ENCODE peak calls at places on chromosomes 6 and 20, in seven cellular contexts. One of them, this sample, is unnamed.

GRCh38 chr20:24289737-24290481 is 179.5 kb upstream of the SYNDIG1 start:
- DNase-seq in HepG2: no peak
- DNase-seq in GM12878: no peak
- DNase-seq in HCT116: no peak
- DNase-seq in K562: no peak
- DNase-seq in SK-N-SH: no peak
- DNase-seq in H1: no peak
- DNase-seq in this sample: no peak

GRCh38 chr6:121748376-121748775 is 312.9 kb downstream of the GJA1 start:
- DNase-seq in HepG2: no peak
- DNase-seq in GM12878: no peak
- DNase-seq in HCT116: no peak
- DNase-seq in K562: no peak
- DNase-seq in SK-N-SH: no peak
- DNase-seq in H1: no peak
- DNase-seq in this sample: no peak

GRCh38 chr6:53718597-53719460 is 53.3 kb upstream of the KLHL31 start:
- DNase-seq in HepG2: peak
- DNase-seq in GM12878: peak
- DNase-seq in HCT116: peak
- DNase-seq in K562: peak
- DNase-seq in SK-N-SH: peak
- DNase-seq in H1: no peak
- DNase-seq in this sample: peak

GRCh38 chr6:6494677-6495076 is 93.8 kb upstream of the LY86 start:
- DNase-seq in HepG2: peak
- DNase-seq in GM12878: peak
- DNase-seq in HCT116: peak
- DNase-seq in K562: peak
- DNase-seq in SK-N-SH: peak
- DNase-seq in H1: peak
- DNase-seq in this sample: peak

GRCh38 chr20:44231713-44232468 is 15.2 kb upstream of the GDAP1L1 start:
- DNase-seq in HepG2: peak
- DNase-seq in GM12878: no peak
- DNase-seq in HCT116: no peak
- DNase-seq in K562: no peak
- DNase-seq in SK-N-SH: no peak
- DNase-seq in H1: no peak
- DNase-seq in this sample: no peak

GRCh38 chr6:122365775-122366403 is 33.6 kb upstream of the HSF2 start:
- DNase-seq in HepG2: peak
- DNase-seq in GM12878: no peak
- DNase-seq in HCT116: no peak
- DNase-seq in K562: no peak
- DNase-seq in SK-N-SH: no peak
- DNase-seq in H1: no peak
- DNase-seq in this sample: no peak

GRCh38 chr20:48632017-48632824 is 195.6 kb downstream of the PREX1 start:
- DNase-seq in HepG2: no peak
- DNase-seq in GM12878: no peak
- DNase-seq in HCT116: no peak
- DNase-seq in K562: no peak
- DNase-seq in SK-N-SH: no peak
- DNase-seq in H1: no peak
- DNase-seq in this sample: no peak

GRCh38 chr6:152173321-152173720 is 365.8 kb downstream of the ESR1 start:
- DNase-seq in HepG2: no peak
- DNase-seq in GM12878: no peak
- DNase-seq in HCT116: no peak
- DNase-seq in K562: no peak
- DNase-seq in SK-N-SH: no peak
- DNase-seq in H1: no peak
- DNase-seq in this sample: no peak

GRCh38 chr6:119172813-119173212 is 94.3 kb upstream of the FAM184A start:
- DNase-seq in HepG2: peak
- DNase-seq in GM12878: no peak
- DNase-seq in HCT116: peak
- DNase-seq in K562: no peak
- DNase-seq in SK-N-SH: no peak
- DNase-seq in H1: no peak
- DNase-seq in this sample: no peak

GRCh38 chr6:131867744-131868143 is 59.9 kb downstream of the ENPP1 start:
- DNase-seq in HepG2: peak
- DNase-seq in GM12878: no peak
- DNase-seq in HCT116: no peak
- DNase-seq in K562: no peak
- DNase-seq in SK-N-SH: no peak
- DNase-seq in H1: no peak
- DNase-seq in this sample: no peak

GRCh38 chr20:63652192-63652980 is 838 bp downstream of the STMN3 start:
- DNase-seq in HepG2: peak
- DNase-seq in GM12878: no peak
- DNase-seq in HCT116: no peak
- DNase-seq in K562: peak
- DNase-seq in SK-N-SH: peak
- DNase-seq in H1: peak
- DNase-seq in this sample: no peak

GRCh38 chr20:57941572-57942381 is 232.0 kb upstream of the PMEPA1 start:
- DNase-seq in HepG2: no peak
- DNase-seq in GM12878: no peak
- DNase-seq in HCT116: no peak
- DNase-seq in K562: no peak
- DNase-seq in SK-N-SH: peak
- DNase-seq in H1: no peak
- DNase-seq in this sample: no peak

GRCh38 chr20:58991720-58992119 is 10.7 kb downstream of the NELFCD start:
- DNase-seq in HepG2: peak
- DNase-seq in GM12878: no peak
- DNase-seq in HCT116: no peak
- DNase-seq in K562: no peak
- DNase-seq in SK-N-SH: no peak
- DNase-seq in H1: no peak
- DNase-seq in this sample: no peak

GRCh38 chr6:16483315-16483875 is 245.0 kb downstream of the GMPR start:
- DNase-seq in HepG2: no peak
- DNase-seq in GM12878: no peak
- DNase-seq in HCT116: no peak
- DNase-seq in K562: no peak
- DNase-seq in SK-N-SH: no peak
- DNase-seq in H1: no peak
- DNase-seq in this sample: no peak

GRCh38 chr6:136739071-136739470 is 53.2 kb downstream of the MAP3K5 start:
- DNase-seq in HepG2: no peak
- DNase-seq in GM12878: no peak
- DNase-seq in HCT116: no peak
- DNase-seq in K562: no peak
- DNase-seq in SK-N-SH: no peak
- DNase-seq in H1: no peak
- DNase-seq in this sample: no peak

GRCh38 chr6:166046232-166046631 is 121.4 kb downstream of the TBXT start:
- DNase-seq in HepG2: no peak
- DNase-seq in GM12878: no peak
- DNase-seq in HCT116: no peak
- DNase-seq in K562: no peak
- DNase-seq in SK-N-SH: no peak
- DNase-seq in H1: no peak
- DNase-seq in this sample: no peak

GRCh38 chr20:53142225-53142624 is 170.1 kb downstream of the TSHZ2 start:
- DNase-seq in HepG2: peak
- DNase-seq in GM12878: no peak
- DNase-seq in HCT116: no peak
- DNase-seq in K562: peak
- DNase-seq in SK-N-SH: no peak
- DNase-seq in H1: no peak
- DNase-seq in this sample: no peak
- TF ChIP-seq JUND in HepG2: no peak
- TF ChIP-seq JUND in GM12878: no peak
- TF ChIP-seq JUND in HCT116: no peak
- TF ChIP-seq JUND in K562: no peak
- TF ChIP-seq JUND in SK-N-SH: no peak
- TF ChIP-seq JUND in H1: no peak
- TF ChIP-seq JUND in this sample: no peak

GRCh38 chr6:32882879-32883250 is 28.9 kb downstream of the PSMB9 start:
- DNase-seq in HepG2: no peak
- DNase-seq in GM12878: no peak
- DNase-seq in HCT116: no peak
- DNase-seq in K562: no peak
- DNase-seq in SK-N-SH: no peak
- DNase-seq in H1: no peak
- DNase-seq in this sample: no peak

GRCh38 chr6:32886674-32887383 is 32.8 kb downstream of the PSMB9 start:
- DNase-seq in HepG2: no peak
- DNase-seq in GM12878: no peak
- DNase-seq in HCT116: no peak
- DNase-seq in K562: no peak
- DNase-seq in SK-N-SH: no peak
- DNase-seq in H1: no peak
- DNase-seq in this sample: peak

GRCh38 chr6:32888576-32888975 is 34.6 kb downstream of the PSMB9 start:
- DNase-seq in HepG2: no peak
- DNase-seq in GM12878: no peak
- DNase-seq in HCT116: no peak
- DNase-seq in K562: no peak
- DNase-seq in SK-N-SH: no peak
- DNase-seq in H1: no peak
- DNase-seq in this sample: no peak

GRCh38 chr6:32883789-32884188 is 29.8 kb downstream of the PSMB9 start:
- DNase-seq in HepG2: no peak
- DNase-seq in GM12878: no peak
- DNase-seq in HCT116: no peak
- DNase-seq in K562: no peak
- DNase-seq in SK-N-SH: no peak
- DNase-seq in H1: no peak
- DNase-seq in this sample: no peak

DNA sequence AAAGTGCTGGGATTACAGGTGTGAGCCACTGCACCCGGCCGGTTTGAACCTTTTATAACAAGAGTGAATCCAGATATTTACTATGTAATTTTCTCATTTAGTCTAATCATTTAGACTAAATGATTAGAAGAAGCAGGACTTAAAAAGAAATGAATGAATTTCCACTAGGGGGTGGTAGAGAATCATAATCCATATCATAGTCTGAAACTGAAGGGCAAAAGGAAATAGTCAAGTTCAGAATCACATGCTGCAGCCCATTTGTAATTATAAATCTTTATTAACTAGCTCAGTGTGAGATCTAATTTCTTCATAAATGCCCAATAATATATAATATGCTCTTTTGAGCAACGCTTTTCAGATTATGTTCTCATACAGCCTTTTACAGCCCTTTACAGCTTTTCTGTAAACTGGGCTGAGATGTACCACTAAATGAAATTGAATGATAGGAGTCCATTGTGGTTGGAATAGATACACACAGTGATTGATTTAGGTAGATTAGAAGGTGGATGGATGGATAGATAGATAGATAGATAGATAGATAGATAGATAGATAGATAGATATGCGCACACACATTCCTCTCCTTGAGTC is 31.8 kb downstream of the PSMB9 start:
- DNase-seq in HepG2: peak
- DNase-seq in GM12878: peak
- DNase-seq in HCT116: peak
- DNase-seq in K562: peak
- DNase-seq in SK-N-SH: peak
- DNase-seq in H1: no peak
- DNase-seq in this sample: peak
- TF ChIP-seq JUND in HepG2: no peak
- TF ChIP-seq JUND in GM12878: no peak
- TF ChIP-seq JUND in HCT116: no peak
- TF ChIP-seq JUND in K562: no peak
- TF ChIP-seq JUND in SK-N-SH: no peak
- TF ChIP-seq JUND in H1: no peak
- TF ChIP-seq JUND in this sample: no peak

DNA sequence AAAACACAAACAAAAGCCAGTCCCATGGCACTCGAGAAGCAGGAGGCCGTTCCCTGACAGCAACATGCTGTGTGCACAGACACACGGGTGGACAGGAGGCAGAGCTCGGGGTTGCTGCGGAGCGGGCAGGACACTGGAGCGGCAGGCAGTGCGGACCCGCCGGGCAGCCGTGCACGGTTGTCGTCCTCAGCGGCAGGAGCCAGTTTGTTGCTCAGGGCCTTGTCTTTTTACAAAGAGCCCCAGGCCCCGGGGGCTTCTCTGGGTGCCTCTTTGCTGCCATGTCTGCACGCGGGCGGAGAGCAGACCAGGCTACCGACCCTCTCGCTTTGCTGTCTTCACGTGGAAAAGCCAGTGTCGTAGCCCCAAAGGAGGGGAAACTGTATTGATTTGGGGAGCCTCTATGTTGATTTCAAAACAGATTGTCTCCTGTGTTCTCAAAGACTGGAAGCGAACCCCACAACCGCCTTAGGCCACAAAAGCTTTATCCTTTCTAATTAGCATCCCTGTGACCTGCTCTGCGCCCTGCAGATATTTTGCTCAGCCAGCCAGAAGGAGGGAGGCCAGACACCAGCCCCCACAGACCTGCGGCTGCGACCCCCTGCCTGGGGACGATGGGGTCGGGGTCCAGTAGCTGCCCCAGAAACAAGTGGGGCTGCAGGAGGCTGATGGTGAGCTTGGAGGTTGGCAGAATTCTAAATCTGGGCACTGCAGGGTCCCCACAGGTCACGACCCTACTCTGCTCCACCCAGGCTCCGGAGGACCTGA is 50.2 kb downstream of the ERMARD start:
- DNase-seq in HepG2: no peak
- DNase-seq in GM12878: no peak
- DNase-seq in HCT116: no peak
- DNase-seq in K562: no peak
- DNase-seq in SK-N-SH: no peak
- DNase-seq in H1: peak
- DNase-seq in this sample: no peak
- TF ChIP-seq JUND in HepG2: no peak
- TF ChIP-seq JUND in GM12878: no peak
- TF ChIP-seq JUND in HCT116: no peak
- TF ChIP-seq JUND in K562: no peak
- TF ChIP-seq JUND in SK-N-SH: no peak
- TF ChIP-seq JUND in H1: no peak
- TF ChIP-seq JUND in this sample: no peak

GRCh38 chr6:163151212-163151611 is 263.3 kb upstream of the QKI start:
- DNase-seq in HepG2: no peak
- DNase-seq in GM12878: no peak
- DNase-seq in HCT116: no peak
- DNase-seq in K562: no peak
- DNase-seq in SK-N-SH: no peak
- DNase-seq in H1: no peak
- DNase-seq in this sample: no peak

GRCh38 chr6:163146036-163146435 is 268.5 kb upstream of the QKI start:
- DNase-seq in HepG2: no peak
- DNase-seq in GM12878: no peak
- DNase-seq in HCT116: no peak
- DNase-seq in K562: no peak
- DNase-seq in SK-N-SH: no peak
- DNase-seq in H1: no peak
- DNase-seq in this sample: no peak

GRCh38 chr6:163148781-163149534 is 265.6 kb upstream of the QKI start:
- DNase-seq in HepG2: no peak
- DNase-seq in GM12878: no peak
- DNase-seq in HCT116: no peak
- DNase-seq in K562: no peak
- DNase-seq in SK-N-SH: no peak
- DNase-seq in H1: no peak
- DNase-seq in this sample: no peak

GRCh38 chr6:163149535-163149848 is 265.0 kb upstream of the QKI start:
- DNase-seq in HepG2: no peak
- DNase-seq in GM12878: no peak
- DNase-seq in HCT116: no peak
- DNase-seq in K562: no peak
- DNase-seq in SK-N-SH: no peak
- DNase-seq in H1: no peak
- DNase-seq in this sample: no peak

GRCh38 chr6:163147988-163148387 is 266.5 kb upstream of the QKI start:
- DNase-seq in HepG2: no peak
- DNase-seq in GM12878: no peak
- DNase-seq in HCT116: no peak
- DNase-seq in K562: no peak
- DNase-seq in SK-N-SH: peak
- DNase-seq in H1: no peak
- DNase-seq in this sample: peak
- TF ChIP-seq JUND in HepG2: no peak
- TF ChIP-seq JUND in GM12878: no peak
- TF ChIP-seq JUND in HCT116: no peak
- TF ChIP-seq JUND in K562: no peak
- TF ChIP-seq JUND in SK-N-SH: no peak
- TF ChIP-seq JUND in H1: no peak
- TF ChIP-seq JUND in this sample: no peak